ENCODE peak calls at places on chromosome 3, in eight cellular contexts. One of them, this sample, is unnamed.

GRCh38 chr3:115321396-115321795 is 174.3 kb upstream of the ZBTB20 start:
- DNase-seq in H9: no peak
- DNase-seq in CD4-positive, CD25-positive, alpha-beta regulatory T cell: no peak
- DNase-seq in mesendoderm: peak; percentile 49
- DNase-seq in fibroblast of the conjunctiva: no peak
- DNase-seq in stimulated activated CD4-positive, alpha-beta T cell treated with anti-CD3 and anti-CD28 coated beads, Interleukin-4, amount 100 ng/mL, for 1 hour: no peak
- DNase-seq in AG08396: no peak
- DNase-seq in Kasumi-1: no peak
- DNase-seq in this sample: no peak

GRCh38 chr3:161347726-161348125 is 23.6 kb downstream of the SPTSSB start:
- DNase-seq in H9: no peak
- DNase-seq in CD4-positive, CD25-positive, alpha-beta regulatory T cell: no peak
- DNase-seq in mesendoderm: no peak
- DNase-seq in fibroblast of the conjunctiva: no peak
- DNase-seq in stimulated activated CD4-positive, alpha-beta T cell treated with anti-CD3 and anti-CD28 coated beads, Interleukin-4, amount 100 ng/mL, for 1 hour: no peak
- DNase-seq in AG08396: no peak
- DNase-seq in Kasumi-1: no peak
- DNase-seq in this sample: no peak

GRCh38 chr3:161915283-161915682 is 418.7 kb downstream of the OTOL1 start:
- DNase-seq in H9: no peak
- DNase-seq in CD4-positive, CD25-positive, alpha-beta regulatory T cell: no peak
- DNase-seq in mesendoderm: no peak
- DNase-seq in fibroblast of the conjunctiva: no peak
- DNase-seq in stimulated activated CD4-positive, alpha-beta T cell treated with anti-CD3 and anti-CD28 coated beads, Interleukin-4, amount 100 ng/mL, for 1 hour: no peak
- DNase-seq in AG08396: no peak
- DNase-seq in Kasumi-1: no peak
- DNase-seq in this sample: peak; percentile 24

GRCh38 chr3:39361252-39361927 is 21.8 kb upstream of the SLC25A38 start:
- DNase-seq in H9: no peak
- DNase-seq in CD4-positive, CD25-positive, alpha-beta regulatory T cell: peak; percentile 25
- DNase-seq in mesendoderm: no peak
- DNase-seq in fibroblast of the conjunctiva: no peak
- DNase-seq in stimulated activated CD4-positive, alpha-beta T cell treated with anti-CD3 and anti-CD28 coated beads, Interleukin-4, amount 100 ng/mL, for 1 hour: peak; percentile 35
- DNase-seq in AG08396: no peak
- DNase-seq in Kasumi-1: peak; percentile 42
- DNase-seq in this sample: no peak

GRCh38 chr3:13057641-13058040 is 15.6 kb downstream of the IQSEC1 start:
- DNase-seq in H9: no peak
- DNase-seq in CD4-positive, CD25-positive, alpha-beta regulatory T cell: no peak
- DNase-seq in mesendoderm: peak; percentile 25
- DNase-seq in fibroblast of the conjunctiva: no peak
- DNase-seq in stimulated activated CD4-positive, alpha-beta T cell treated with anti-CD3 and anti-CD28 coated beads, Interleukin-4, amount 100 ng/mL, for 1 hour: no peak
- DNase-seq in AG08396: no peak
- DNase-seq in Kasumi-1: no peak
- DNase-seq in this sample: no peak

GRCh38 chr3:138186803-138187295 is 252 bp upstream of the ARMC8 start:
- DNase-seq in H9: peak; percentile 87
- DNase-seq in CD4-positive, CD25-positive, alpha-beta regulatory T cell: peak; percentile 83
- DNase-seq in mesendoderm: no peak
- DNase-seq in fibroblast of the conjunctiva: peak; percentile 79
- DNase-seq in stimulated activated CD4-positive, alpha-beta T cell treated with anti-CD3 and anti-CD28 coated beads, Interleukin-4, amount 100 ng/mL, for 1 hour: peak; percentile 89
- DNase-seq in AG08396: peak; percentile 98
- DNase-seq in Kasumi-1: peak; percentile 88
- DNase-seq in this sample: peak; percentile 95

GRCh38 chr3:46089237-46090011 is 62.1 kb upstream of the XCR1 start:
- DNase-seq in H9: no peak
- DNase-seq in CD4-positive, CD25-positive, alpha-beta regulatory T cell: no peak
- DNase-seq in mesendoderm: no peak
- DNase-seq in fibroblast of the conjunctiva: no peak
- DNase-seq in stimulated activated CD4-positive, alpha-beta T cell treated with anti-CD3 and anti-CD28 coated beads, Interleukin-4, amount 100 ng/mL, for 1 hour: no peak
- DNase-seq in AG08396: peak; percentile 81
- DNase-seq in Kasumi-1: peak; percentile 17
- DNase-seq in this sample: no peak

GRCh38 chr3:45874677-45875346 is 11.5 kb upstream of the CCR9 start:
- DNase-seq in H9: no peak
- DNase-seq in CD4-positive, CD25-positive, alpha-beta regulatory T cell: no peak
- DNase-seq in mesendoderm: no peak
- DNase-seq in fibroblast of the conjunctiva: no peak
- DNase-seq in stimulated activated CD4-positive, alpha-beta T cell treated with anti-CD3 and anti-CD28 coated beads, Interleukin-4, amount 100 ng/mL, for 1 hour: no peak
- DNase-seq in AG08396: no peak
- DNase-seq in Kasumi-1: no peak
- DNase-seq in this sample: no peak

GRCh38 chr3:143287403-143287802 is 167.8 kb downstream of the CHST2 start:
- DNase-seq in H9: no peak
- DNase-seq in CD4-positive, CD25-positive, alpha-beta regulatory T cell: no peak
- DNase-seq in mesendoderm: no peak
- DNase-seq in fibroblast of the conjunctiva: no peak
- DNase-seq in stimulated activated CD4-positive, alpha-beta T cell treated with anti-CD3 and anti-CD28 coated beads, Interleukin-4, amount 100 ng/mL, for 1 hour: no peak
- DNase-seq in AG08396: no peak
- DNase-seq in Kasumi-1: no peak
- DNase-seq in this sample: no peak

GRCh38 chr3:54572197-54572895 is 355.5 kb downstream of the LRTM1 start:
- DNase-seq in H9: no peak
- DNase-seq in CD4-positive, CD25-positive, alpha-beta regulatory T cell: no peak
- DNase-seq in mesendoderm: no peak
- DNase-seq in fibroblast of the conjunctiva: no peak
- DNase-seq in stimulated activated CD4-positive, alpha-beta T cell treated with anti-CD3 and anti-CD28 coated beads, Interleukin-4, amount 100 ng/mL, for 1 hour: no peak
- DNase-seq in AG08396: no peak
- DNase-seq in Kasumi-1: no peak
- DNase-seq in this sample: no peak

GRCh38 chr3:117844676-117845075 is 1135.1 kb downstream of the TUSC7 start:
- DNase-seq in H9: no peak
- DNase-seq in CD4-positive, CD25-positive, alpha-beta regulatory T cell: no peak
- DNase-seq in mesendoderm: no peak
- DNase-seq in fibroblast of the conjunctiva: no peak
- DNase-seq in stimulated activated CD4-positive, alpha-beta T cell treated with anti-CD3 and anti-CD28 coated beads, Interleukin-4, amount 100 ng/mL, for 1 hour: no peak
- DNase-seq in AG08396: no peak
- DNase-seq in Kasumi-1: no peak
- DNase-seq in this sample: no peak

GRCh38 chr3:41196499-41197410 is 2.5 kb upstream of the CTNNB1 start:
- DNase-seq in H9: no peak
- DNase-seq in CD4-positive, CD25-positive, alpha-beta regulatory T cell: no peak
- DNase-seq in mesendoderm: no peak
- DNase-seq in fibroblast of the conjunctiva: no peak
- DNase-seq in stimulated activated CD4-positive, alpha-beta T cell treated with anti-CD3 and anti-CD28 coated beads, Interleukin-4, amount 100 ng/mL, for 1 hour: no peak
- DNase-seq in AG08396: no peak
- DNase-seq in Kasumi-1: no peak
- DNase-seq in this sample: no peak

This sample was measured in NCI-H1105.